ENCODE peak calls at places on chromosomes 11 and 22, in four cellular contexts. T, H, L and X are unnamed samples.
A peak's percentile ranks its signal among the peaks of the same experiment; 100 is the strongest.

GRCh38 chr11:61961570-61962212 is 5.7 kb downstream of the FTH1 start:
- DNase-seq in T (no peak), H (peak; percentile 84), L (no peak), X (peak; percentile 3)

GRCh38 chr11:105884436-105884835 is 137.6 kb downstream of the MSANTD4 start:
- DNase-seq in T (no peak), H (no peak), L (no peak), X (no peak)

GRCh38 chr11:80855975-80856524 is 1415.2 kb upstream of the TENM4 start:
- DNase-seq in T (no peak), H (no peak), L (no peak), X (no peak)

GRCh38 chr22:30866811-30867271 is 101.7 kb downstream of the MORC2 start:
- DNase-seq in T (no peak), H (peak; percentile 31), L (no peak), X (no peak)

GRCh38 chr11:22991196-22991595 is 130.9 kb upstream of the CCDC179 start:
- DNase-seq in T (no peak), H (no peak), L (no peak), X (no peak)

GRCh38 chr22:19876941-19877625 is 22.4 kb upstream of the GNB1L start:
- DNase-seq in T (no peak), H (no peak), L (no peak), X (no peak)

GRCh38 chr11:80441821-80442220 is 1001.0 kb upstream of the TENM4 start:
- DNase-seq in T (no peak), H (no peak), L (no peak), X (no peak)

GRCh38 chr11:64453466-64453865 is 94.5 kb downstream of the RPS6KA4 start:
- DNase-seq in T (no peak), H (no peak), L (no peak), X (no peak)

GRCh38 chr22:47551438-47551788 is 789.0 kb downstream of the TBC1D22A start:
- DNase-seq in T (no peak), H (no peak), L (no peak), X (no peak)

GRCh38 chr22:38835888-38836301 is 7.9 kb downstream of the NPTXR start:
- DNase-seq in T (no peak), H (no peak), L (no peak), X (no peak)

GRCh38 chr11:40276960-40277359 is 1182.5 kb downstream of the LRRC4C start:
- DNase-seq in T (no peak), H (no peak), L (no peak), X (no peak)

GRCh38 chr11:103652013-103652412 is 384.4 kb upstream of the DDI1 start:
- DNase-seq in T (no peak), H (no peak), L (no peak), X (no peak)

GRCh38 chr11:78229106-78229505 is 40.4 kb downstream of the USP35 start:
- DNase-seq in T (no peak), H (no peak), L (no peak), X (no peak)

GRCh38 chr11:119284344-119285157 is 32.4 kb downstream of the MCAM start:
- DNase-seq in T (no peak), H (peak; percentile 34), L (no peak), X (peak; percentile 36)

GRCh38 chr22:47119181-47119580 is 356.7 kb downstream of the TBC1D22A start:
- DNase-seq in T (no peak), H (no peak), L (no peak), X (no peak)

GRCh38 chr11:101428918-101429317 is 154.9 kb downstream of the TRPC6 start:
- DNase-seq in T (no peak), H (peak; percentile 7), L (no peak), X (peak; percentile 24)

GRCh38 chr11:2151500-2152257 is 9.3 kb downstream of the INS start:
- DNase-seq in T (peak; percentile 80), H (peak; percentile 73), L (no peak), X (peak; percentile 79)

GRCh38 chr22:32410459-32410858 is 1.6 kb downstream of the RTCB start:
- DNase-seq in T (no peak), H (peak; percentile 27), L (no peak), X (no peak)
- TF ChIP-seq FOXM1 in T (no peak), H (no peak), L (no peak), X (no peak)

GRCh38 chr11:134181707-134182106 is 42.1 kb downstream of the NCAPD3 start:
- DNase-seq in T (no peak), H (no peak), L (no peak), X (no peak)
- TF ChIP-seq BHLHE40 in T (no peak), H (no peak), L (no peak), X (no peak)

GRCh38 chr11:90593099-90593498 is 370.2 kb upstream of the CHORDC1 start:
- DNase-seq in T (no peak), H (no peak), L (no peak), X (no peak)

GRCh38 chr11:90587896-90588295 is 365.0 kb upstream of the CHORDC1 start:
- DNase-seq in T (no peak), H (no peak), L (no peak), X (no peak)

GRCh38 chr11:90594658-90595057 is 371.8 kb upstream of the CHORDC1 start:
- DNase-seq in T (no peak), H (no peak), L (no peak), X (peak; percentile 12)

DNA sequence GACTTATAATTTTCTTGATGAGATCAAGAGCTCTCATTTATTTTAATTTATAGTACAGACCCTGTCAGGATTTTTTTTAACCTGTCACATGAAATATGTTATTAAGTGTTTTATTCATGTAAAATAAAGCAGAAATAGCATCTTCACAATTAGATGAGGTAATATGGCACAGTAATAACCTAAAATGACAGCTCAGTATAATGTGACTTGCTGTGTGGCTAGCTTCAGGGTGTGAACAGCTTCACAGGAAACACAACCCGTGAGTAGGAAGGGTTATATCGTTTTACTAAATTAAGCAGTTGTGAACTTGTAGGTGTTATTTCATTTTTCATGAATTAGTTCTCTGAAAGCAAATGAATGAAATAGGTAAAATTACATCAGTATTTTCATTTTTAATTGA is 366.9 kb upstream of the CHORDC1 start:
- DNase-seq in T (no peak), H (no peak), L (no peak), X (no peak)
- TF ChIP-seq FOXK2 in T (no peak), H (no peak), L (no peak), X (no peak)

DNA sequence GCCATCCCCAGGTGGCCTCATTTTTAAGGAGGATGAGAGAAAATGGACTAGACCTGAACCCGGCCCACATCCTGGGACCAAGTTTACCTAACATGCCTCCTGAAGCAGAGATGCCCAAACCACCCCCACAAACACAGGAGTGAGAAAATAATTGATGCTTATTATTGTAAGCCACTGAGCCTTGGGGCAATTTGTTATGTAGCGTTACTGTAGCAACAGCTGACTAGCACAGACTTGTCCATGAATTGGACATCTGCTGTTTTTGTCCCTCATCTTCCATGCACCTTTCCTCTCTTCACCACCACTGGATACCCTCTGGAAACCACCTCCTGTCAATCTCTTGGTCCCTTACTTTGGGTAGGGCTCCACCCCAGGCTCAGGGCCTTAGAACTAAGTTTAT is 137.2 kb upstream of the HSD17B12 start:
- DNase-seq in T (no peak), H (no peak), L (no peak), X (no peak)
- TF ChIP-seq FOXM1 in T (no peak), H (no peak), L (no peak), X (no peak)

GRCh38 chr11:59267196-59267595 is 54.5 kb upstream of the MPEG1 start:
- DNase-seq in T (no peak), H (no peak), L (peak; percentile 59), X (no peak)

GRCh38 chr11:59267738-59268475 is 55.2 kb upstream of the MPEG1 start:
- DNase-seq in T (no peak), H (no peak), L (no peak), X (no peak)

GRCh38 chr11:59264736-59265135 is 52.0 kb upstream of the MPEG1 start:
- DNase-seq in T (no peak), H (no peak), L (no peak), X (no peak)

GRCh38 chr11:59266491-59266890 is 53.8 kb upstream of the MPEG1 start:
- DNase-seq in T (no peak), H (no peak), L (no peak), X (no peak)

DNA sequence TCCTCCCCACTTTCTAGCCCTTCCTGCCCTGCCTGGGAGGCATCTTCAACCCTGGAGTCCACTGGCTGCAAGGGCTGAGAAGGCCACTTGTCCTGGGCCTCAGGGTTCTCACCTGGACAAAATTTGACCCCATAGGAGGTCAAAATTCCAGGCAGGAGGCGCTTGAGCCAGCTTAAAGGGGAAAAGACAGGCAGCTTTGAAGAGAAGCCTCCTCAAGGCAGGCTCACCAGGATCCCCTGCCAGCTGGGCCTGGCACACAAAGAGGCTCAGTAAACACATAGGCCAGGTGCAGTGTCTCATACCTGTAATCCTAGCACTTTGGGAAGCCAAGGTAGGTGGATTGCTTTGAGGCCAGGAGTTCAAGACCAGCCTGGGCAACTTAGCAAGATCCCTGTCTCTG is 53.0 kb upstream of the MPEG1 start:
- DNase-seq in T (no peak), H (no peak), L (no peak), X (no peak)
- TF ChIP-seq BHLHE40 in T (no peak), H (no peak), L (no peak), X (no peak)

DNA sequence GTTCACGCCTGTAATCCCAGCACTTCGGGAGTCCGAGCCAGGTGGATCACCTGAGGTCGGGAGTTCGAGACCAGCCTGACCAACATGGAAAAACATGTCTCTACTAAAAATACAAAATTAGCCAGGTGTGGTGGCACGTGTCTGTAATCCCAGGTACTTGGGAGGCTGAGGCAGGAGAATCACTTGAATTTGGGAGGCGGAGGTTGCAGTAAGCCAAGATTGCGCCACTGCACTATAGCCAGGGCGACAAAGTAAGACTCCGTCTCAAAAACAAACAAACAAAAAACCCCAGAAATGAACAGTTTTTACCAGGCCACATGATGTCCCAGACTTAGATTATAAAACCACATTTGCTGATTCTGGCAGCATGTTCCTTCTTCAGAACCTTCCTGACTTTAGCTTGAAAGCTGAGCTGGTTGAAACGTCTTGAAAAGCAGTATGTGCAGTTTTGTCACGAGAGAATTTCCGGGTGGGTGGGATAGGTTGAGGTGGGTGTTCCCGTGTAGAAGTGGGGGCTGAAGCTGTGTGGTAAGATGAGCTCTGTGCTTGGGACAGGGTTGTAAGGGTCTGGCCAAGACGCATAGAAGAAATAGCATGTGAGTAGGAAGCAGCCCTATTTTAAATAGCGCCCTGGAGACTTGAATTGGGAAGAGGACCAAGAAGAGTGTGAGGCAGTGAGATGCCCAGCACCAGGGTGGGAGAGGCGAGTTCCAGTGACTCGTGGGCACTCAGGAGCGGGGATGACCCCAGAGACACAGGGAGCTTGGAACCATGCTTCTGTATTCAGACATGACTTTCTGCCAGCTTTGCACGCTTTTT is 7.5 kb downstream of the AP2A2 start:
- DNase-seq in T (no peak), H (no peak), L (no peak), X (no peak)
- TF ChIP-seq FOXK2 in T (no peak), H (no peak), L (no peak), X (no peak)

GRCh38 chr11:68076371-68077042 is 37.7 kb downstream of the TCIRG1 start:
- DNase-seq in T (peak; percentile 35), H (peak; percentile 33), L (no peak), X (no peak)
- TF ChIP-seq FOXM1 in T (no peak), H (no peak), L (no peak), X (no peak)